ENCODE peak calls at places on chromosomes 1 and 21, in seven cellular contexts. P is spleen, W is upper lobe of left lung, K is ovary, Z is heart left ventricle, A is esophagus squamous epithelium, N is K562. X is an unnamed sample. For H3K4me1, the result is how much of the 10 kb centered on the place peaks cover.

GRCh38 chr1:180507826-180508724 is 5.7 kb upstream of the ACBD6 start:
- DNase-seq in P (no peak), W (peak), K (no peak), Z (no peak), A (no peak), N (peak), X (no peak)

GRCh38 chr1:64553285-64553684 is 83.4 kb downstream of the CACHD1 start:
- DNase-seq in P (no peak), W (no peak), K (no peak), Z (no peak), A (no peak), N (peak), X (no peak)

GRCh38 chr21:26028183-26028582 is 142.4 kb downstream of the APP start:
- DNase-seq in P (no peak), W (no peak), K (no peak), Z (no peak), A (no peak), N (no peak), X (no peak)

GRCh38 chr1:203539831-203540546 is 46.0 kb downstream of the OPTC start:
- DNase-seq in P (no peak), W (no peak), K (no peak), Z (no peak), A (no peak), N (no peak), X (no peak)

GRCh38 chr1:236429715-236430274 is 35.7 kb downstream of the EDARADD start:
- DNase-seq in P (no peak), W (no peak), K (no peak), Z (no peak), A (no peak), N (no peak), X (no peak)

GRCh38 chr1:51058863-51059262 is 43.2 kb upstream of the C1orf185 start:
- DNase-seq in P (no peak), W (peak), K (no peak), Z (no peak), A (no peak), N (peak), X (no peak)

GRCh38 chr1:15483971-15484370 is 8.1 kb downstream of the CELA2B start:
- DNase-seq in P (no peak), W (no peak), K (no peak), Z (no peak), A (no peak), N (no peak), X (no peak)

GRCh38 chr1:9886063-9886742 is 23.9 kb downstream of the CTNNBIP1 start:
- DNase-seq in P (no peak), W (no peak), K (no peak), Z (peak), A (no peak), N (peak), X (no peak)

GRCh38 chr1:91503975-91504530 is 3.4 kb downstream of the CDC7 start:
- DNase-seq in P (no peak), W (no peak), K (no peak), Z (no peak), A (no peak), N (peak), X (no peak)

GRCh38 chr1:218079820-218080219 is 205.3 kb upstream of the RRP15 start:
- DNase-seq in P (no peak), W (no peak), K (no peak), Z (no peak), A (no peak), N (no peak), X (no peak)

GRCh38 chr1:205569411-205570172 is 62.2 kb downstream of the ELK4 start:
- DNase-seq in P (no peak), W (peak), K (no peak), Z (no peak), A (no peak), N (no peak), X (no peak)

GRCh38 chr1:159959451-159959850 is 5.4 kb upstream of the SLAMF9 start:
- DNase-seq in P (no peak), W (no peak), K (no peak), Z (no peak), A (no peak), N (no peak), X (no peak)

GRCh38 chr1:202752799-202753198 is 42.5 kb upstream of the SYT2 start:
- DNase-seq in P (no peak), W (no peak), K (no peak), Z (no peak), A (no peak), N (no peak), X (no peak)

GRCh38 chr1:113812661-113813135 is 422 bp upstream of the RSBN1 start:
- DNase-seq in P (peak), W (peak), K (no peak), Z (no peak), A (no peak), N (peak), X (no peak)

GRCh38 chr1:174465855-174466254 is 18.1 kb downstream of the GPR52 start:
- DNase-seq in P (no peak), W (no peak), K (no peak), Z (no peak), A (no peak), N (no peak), X (no peak)

GRCh38 chr21:34836103-34836932 is 167.5 kb downstream of the CLIC6 start:
- DNase-seq in P (no peak), W (no peak), K (peak), Z (peak), A (no peak), N (no peak), X (peak)

GRCh38 chr1:246497331-246497915 is 9.7 kb downstream of the SMYD3 start:
- DNase-seq in P (no peak), W (no peak), K (no peak), Z (no peak), A (no peak), N (peak), X (no peak)

GRCh38 chr1:200641175-200641489 is 20.6 kb upstream of the KIF14 start:
- DNase-seq in P (no peak), W (no peak), K (no peak), Z (no peak), A (no peak), N (no peak), X (no peak)

GRCh38 chr1:178566187-178566586 is 53.3 kb downstream of the TEX35 start:
- DNase-seq in P (no peak), W (no peak), K (no peak), Z (no peak), A (no peak), N (no peak), X (no peak)

GRCh38 chr1:30286241-30286983 is 437.0 kb downstream of the MATN1 start:
- DNase-seq in P (no peak), W (no peak), K (peak), Z (no peak), A (no peak), N (no peak), X (peak)

GRCh38 chr1:201457508-201457960 is 11.5 kb downstream of the PHLDA3 start:
- DNase-seq in P (no peak), W (no peak), K (no peak), Z (no peak), A (no peak), N (no peak), X (no peak)

GRCh38 chr1:64033667-64034215 is 169.7 kb upstream of the UBE2U start:
- DNase-seq in P (no peak), W (no peak), K (no peak), Z (peak), A (no peak), N (no peak), X (no peak)

GRCh38 chr21:42039911-42040351 is 29.8 kb upstream of the ZBTB21 start:
- DNase-seq in P (peak), W (no peak), K (peak), Z (peak), A (no peak), N (no peak), X (peak)
- TF ChIP-seq POLR2A in P (no peak), W (no peak), K (no peak), Z (no peak), A (no peak), N (no peak), X (no peak)

DNA sequence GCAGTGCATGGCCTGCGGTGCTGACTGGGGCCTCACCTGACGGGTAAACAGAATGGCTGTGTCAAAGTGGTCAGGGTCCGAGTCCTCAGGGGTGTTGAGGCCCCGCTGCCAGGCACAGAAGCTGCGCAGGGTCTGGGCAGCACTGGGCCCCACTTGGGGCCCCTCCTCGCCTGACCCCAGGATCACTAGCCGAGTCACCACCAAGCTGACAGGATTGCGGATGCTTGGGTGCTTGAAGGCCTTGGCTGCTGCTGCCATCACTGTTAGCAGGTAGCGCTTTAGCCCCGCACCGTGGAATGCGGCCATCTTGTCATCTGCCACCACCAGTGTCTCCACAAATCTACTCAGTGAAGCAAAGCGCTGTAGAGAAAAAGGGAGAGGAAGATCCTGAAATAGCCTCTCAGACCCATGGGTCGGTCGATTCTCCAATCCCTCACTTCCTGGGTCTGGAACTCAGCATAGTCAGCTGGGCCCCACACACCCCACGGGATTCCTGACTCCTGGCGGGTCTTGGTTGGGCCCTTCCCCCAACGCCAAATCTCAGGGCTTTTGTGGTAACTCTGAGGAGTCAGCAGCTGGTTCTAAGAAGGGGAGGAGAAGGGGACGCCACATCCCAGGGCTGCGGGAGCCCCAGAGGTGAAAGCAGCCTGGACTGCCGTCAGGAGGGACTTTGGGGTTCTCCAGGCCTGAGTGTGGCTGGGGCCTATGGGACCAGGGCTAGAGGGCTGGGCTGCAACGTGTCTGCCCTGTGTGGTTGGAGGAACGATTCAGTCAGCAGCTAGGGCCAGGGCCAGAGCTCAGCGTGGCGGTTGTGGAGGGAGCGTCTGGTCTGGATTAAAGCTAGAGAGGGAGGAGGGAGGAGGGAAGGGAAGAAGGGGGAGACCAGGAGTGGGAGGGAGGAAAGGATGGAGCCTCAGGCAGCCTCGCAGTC is 2.1 kb downstream of the ADAMTS4 start:
- DNase-seq in P (peak), W (peak), K (peak), Z (peak), A (no peak), N (no peak), X (no peak)
- H3K4me3 ChIP-seq in P (peak), W (no peak), K (peak), Z (peak), A (peak), N (no peak), X (no peak)

GRCh38 chr1:163874070-163874469 is 552.3 kb downstream of the NUF2 start:
- DNase-seq in P (no peak), W (no peak), K (no peak), Z (no peak), A (no peak), N (no peak), X (no peak)
- H3K4me1 ChIP-seq in P (under half), W (under half), K (under half), Z (under half), A (under half), N (under half), X (under half)

DNA sequence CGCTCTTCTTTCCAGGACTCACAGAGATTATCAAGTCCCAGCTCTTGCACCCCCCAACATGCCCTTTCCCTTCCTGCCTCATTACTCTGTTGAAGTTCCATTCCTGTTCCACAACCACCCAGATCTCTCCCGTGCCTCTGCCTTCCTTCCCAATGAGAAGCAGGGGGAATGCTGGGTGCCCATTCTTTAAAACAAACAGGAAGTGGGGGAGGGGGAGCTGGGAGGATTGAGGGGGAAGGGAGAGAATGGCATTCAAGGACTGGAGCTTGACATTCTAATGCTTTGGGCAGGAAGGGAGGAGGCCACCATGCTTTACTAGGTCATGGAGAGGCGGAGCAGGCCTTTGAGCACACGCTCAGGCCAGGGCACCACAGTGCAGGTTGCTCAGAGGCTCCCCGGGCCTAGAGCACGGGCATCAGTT is 150.3 kb upstream of the IRF2BP2 start:
- DNase-seq in P (no peak), W (no peak), K (no peak), Z (no peak), A (no peak), N (no peak), X (no peak)
- TF ChIP-seq POLR2A in P (no peak), W (no peak), K (no peak), Z (no peak), A (no peak), N (no peak), X (no peak)

GRCh38 chr1:19665044-19665455 is 375 bp downstream of the HTR6 start:
- DNase-seq in P (no peak), W (no peak), K (no peak), Z (no peak), A (no peak), N (no peak), X (no peak)
- H3K4me3 ChIP-seq in P (peak), W (no peak), K (peak), Z (no peak), A (peak), N (no peak), X (no peak)

X was measured in adrenal gland.